ENCODE peak calls at places on chromosome 20, in six cellular contexts. R, Q, B, M, Z and T are unnamed samples.

GRCh38 chr20:46276531-46276930 is 31.8 kb downstream of the CDH22 start:
- DNase-seq in R (no peak), Q (no peak), B (no peak), M (no peak), Z (no peak), T (no peak)

GRCh38 chr20:52539891-52540290 is 348.3 kb upstream of the ZFP64 start:
- DNase-seq in R (no peak), Q (no peak), B (no peak), M (no peak), Z (no peak), T (no peak)

GRCh38 chr20:40719330-40719729 is 30.3 kb upstream of the MAFB start:
- DNase-seq in R (no peak), Q (no peak), B (no peak), M (no peak), Z (no peak), T (no peak)

GRCh38 chr20:15248618-15249395 is 911.4 kb upstream of the FLRT3 start:
- DNase-seq in R (peak; percentile 66), Q (no peak), B (no peak), M (no peak), Z (no peak), T (no peak)

GRCh38 chr20:5205348-5206210 is 78.8 kb downstream of the CDS2 start:
- DNase-seq in R (peak; percentile 80), Q (peak; percentile 92), B (peak; percentile 58), M (peak; percentile 86), Z (peak; percentile 75), T (peak; percentile 72)

GRCh38 chr20:48669946-48670630 is 157.7 kb downstream of the PREX1 start:
- DNase-seq in R (no peak), Q (no peak), B (no peak), M (no peak), Z (no peak), T (no peak)

GRCh38 chr20:48626938-48627736 is 200.7 kb downstream of the PREX1 start:
- DNase-seq in R (no peak), Q (no peak), B (no peak), M (no peak), Z (no peak), T (no peak)

GRCh38 chr20:16299892-16300291 is 273.4 kb downstream of the KIF16B start:
- DNase-seq in R (no peak), Q (no peak), B (no peak), M (no peak), Z (peak; percentile 77), T (peak; percentile 42)

DNA sequence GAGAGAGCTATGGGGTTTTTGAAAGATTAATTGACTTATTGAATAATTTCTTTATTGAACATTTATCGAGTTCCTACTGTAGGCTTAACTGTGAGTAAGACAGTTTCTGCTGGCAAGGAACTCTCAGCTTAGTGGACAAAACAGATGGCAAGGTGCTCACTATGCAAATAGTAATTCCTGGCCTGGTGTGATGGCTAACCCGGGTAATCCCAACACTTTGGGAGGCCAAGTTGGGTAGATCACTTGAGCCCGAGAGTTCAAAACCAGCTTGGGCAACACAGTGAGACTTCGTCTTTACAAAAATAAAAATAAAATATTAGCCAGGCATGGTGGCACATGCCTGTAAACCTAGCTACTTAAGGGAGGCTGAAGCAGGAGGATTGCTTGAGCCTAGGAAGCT is 13.5 kb upstream of the TGM2 start:
- DNase-seq in R (no peak), Q (no peak), B (no peak), M (no peak), Z (no peak), T (no peak)
- H3K4me3 ChIP-seq in R (no peak overlapping the region), Q (no peak overlapping the region), B (no peak overlapping the region), M (no peak overlapping the region), Z (no peak overlapping the region), T (no peak overlapping the region)

DNA sequence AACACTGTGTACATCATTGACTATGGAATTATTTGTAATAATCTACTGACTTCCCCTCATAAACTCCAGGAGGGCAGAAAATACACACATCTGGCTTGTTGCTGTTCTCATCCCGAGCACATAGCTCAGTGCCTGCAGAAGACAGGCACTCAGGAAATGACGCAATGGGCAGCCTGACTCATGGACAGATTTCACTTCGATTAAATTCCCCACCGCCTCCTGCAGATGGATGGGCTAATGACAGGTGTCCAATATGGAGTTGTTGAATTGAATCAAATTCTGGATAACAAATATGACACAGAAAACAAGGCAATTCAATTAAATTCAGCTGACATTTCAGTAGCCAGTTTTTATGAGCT is 9.1 kb downstream of the ANKRD60 start:
- DNase-seq in R (no peak), Q (no peak), B (no peak), M (peak; percentile 24), Z (peak; percentile 74), T (peak; percentile 89)
- TF ChIP-seq CTCF in R (no peak), Q (no peak), B (no peak), M (no peak), Z (no peak), T (peak; percentile 2)

GRCh38 chr20:10774357-10774943 is 100.7 kb upstream of the JAG1 start:
- DNase-seq in R (no peak), Q (no peak), B (no peak), M (no peak), Z (no peak), T (no peak)

GRCh38 chr20:10770753-10771152 is 97.0 kb upstream of the JAG1 start:
- DNase-seq in R (no peak), Q (no peak), B (no peak), M (no peak), Z (no peak), T (no peak)

GRCh38 chr20:10771435-10772140 is 97.8 kb upstream of the JAG1 start:
- DNase-seq in R (no peak), Q (no peak), B (no peak), M (peak; percentile 44), Z (peak; percentile 13), T (no peak)

GRCh38 chr20:10769700-10770099 is 95.9 kb upstream of the JAG1 start:
- DNase-seq in R (no peak), Q (no peak), B (no peak), M (peak; percentile 26), Z (no peak), T (no peak)
- H3K4me3 ChIP-seq in R (no peak overlapping the region), Q (no peak overlapping the region), B (no peak overlapping the region), M (no peak overlapping the region), Z (no peak overlapping the region), T (no peak overlapping the region)

GRCh38 chr20:25033250-25033940 is 24.5 kb downstream of the ACSS1 start:
- DNase-seq in R (no peak), Q (no peak), B (peak; percentile 9), M (no peak), Z (no peak), T (no peak)
- TF ChIP-seq CTCF in R (no peak), Q (no peak), B (no peak), M (no peak), Z (no peak), T (no peak)

GRCh38 chr20:53935353-53936084 is 134.9 kb downstream of the BCAS1 start:
- DNase-seq in R (peak; percentile 56), Q (no peak), B (no peak), M (no peak), Z (no peak), T (no peak)

GRCh38 chr20:53937330-53937729 is 133.1 kb downstream of the BCAS1 start:
- DNase-seq in R (no peak), Q (no peak), B (no peak), M (no peak), Z (no peak), T (peak; percentile 45)

GRCh38 chr20:53931597-53931996 is 138.8 kb downstream of the BCAS1 start:
- DNase-seq in R (no peak), Q (no peak), B (no peak), M (no peak), Z (no peak), T (no peak)

GRCh38 chr20:53933232-53933846 is 137.1 kb downstream of the BCAS1 start:
- DNase-seq in R (no peak), Q (no peak), B (no peak), M (no peak), Z (no peak), T (no peak)

GRCh38 chr20:53934421-53935352 is 135.7 kb downstream of the BCAS1 start:
- DNase-seq in R (peak; percentile 86), Q (no peak), B (peak; percentile 67), M (peak; percentile 91), Z (peak; percentile 68), T (peak; percentile 86)
- H3K4me3 ChIP-seq in R (peak overlapping the region; percentile 53), Q (no peak overlapping the region), B (no peak overlapping the region), M (no peak overlapping the region), Z (no peak overlapping the region), T (no peak overlapping the region)

GRCh38 chr20:7379206-7379605 is 561.1 kb downstream of the HAO1 start:
- DNase-seq in R (no peak), Q (no peak), B (no peak), M (no peak), Z (no peak), T (no peak)

GRCh38 chr20:7371518-7372158 is 568.6 kb downstream of the HAO1 start:
- DNase-seq in R (no peak), Q (no peak), B (no peak), M (no peak), Z (peak; percentile 21), T (no peak)

GRCh38 chr20:7379621-7380220 is 560.5 kb downstream of the HAO1 start:
- DNase-seq in R (no peak), Q (no peak), B (no peak), M (no peak), Z (no peak), T (peak; percentile 2)

DNA sequence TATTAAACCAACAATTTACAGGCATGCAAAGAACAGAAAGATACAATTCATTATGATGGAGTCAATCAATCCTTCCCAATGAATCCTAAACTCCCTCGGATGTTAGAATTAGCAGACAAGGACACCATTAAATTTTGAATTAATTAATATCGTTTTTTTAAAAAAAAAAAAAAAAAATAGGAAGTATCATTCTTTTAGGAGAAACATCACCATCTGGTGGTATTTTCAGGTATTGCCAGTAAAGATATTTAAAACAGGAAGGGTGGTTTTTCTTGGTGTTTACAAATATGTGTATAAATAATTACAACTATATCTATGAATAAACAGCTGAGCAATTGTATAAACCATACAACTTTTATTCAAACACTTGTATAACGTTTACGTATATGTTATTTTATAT is 564.4 kb downstream of the HAO1 start:
- DNase-seq in R (peak; percentile 27), Q (no peak), B (no peak), M (peak; percentile 33), Z (peak; percentile 51), T (peak; percentile 35)
- TF ChIP-seq CTCF in R (peak; percentile 16), Q (peak; percentile 32), B (no peak), M (peak; percentile 49), Z (peak; percentile 46), T (peak; percentile 44)